ENCODE peak calls at places on chromosomes 1 and 21, in four cellular contexts. Z is CD8-positive, alpha-beta T cell; Y is endodermal cell; S is PC-3. I is an unnamed sample. For H3K27me3, the result is how much of the 10 kb centered on the place peaks cover.

GRCh38 chr1:225851810-225852209 is 30.4 kb downstream of the TMEM63A start:
- DNase-seq in Z (no peak), Y (no peak), S (no peak), I (no peak)

GRCh38 chr1:55214903-55215193 is 316 bp downstream of the USP24 start:
- DNase-seq in Z (no peak), Y (peak), S (no peak), I (peak)

GRCh38 chr21:24225432-24225831 is 1381.8 kb downstream of the MRPL39 start:
- DNase-seq in Z (no peak), Y (no peak), S (peak), I (no peak)

GRCh38 chr1:117561551-117561950 is 44.3 kb upstream of the TENT5C start:
- DNase-seq in Z (no peak), Y (no peak), S (no peak), I (no peak)

GRCh38 chr1:46490603-46491499 is 1.2 kb downstream of the DMBX1 start:
- DNase-seq in Z (no peak), Y (peak), S (no peak), I (no peak)

GRCh38 chr1:191240925-191241324 is 763.3 kb upstream of the BRINP3 start:
- DNase-seq in Z (no peak), Y (no peak), S (peak), I (no peak)

GRCh38 chr21:15732290-15732995 is 2.7 kb downstream of the USP25 start:
- DNase-seq in Z (no peak), Y (no peak), S (peak), I (no peak)

GRCh38 chr1:167541610-167542009 is 12.0 kb downstream of the CREG1 start:
- DNase-seq in Z (no peak), Y (no peak), S (no peak), I (no peak)

GRCh38 chr1:56169856-56170255 is 409.5 kb downstream of the PLPP3 start:
- DNase-seq in Z (no peak), Y (no peak), S (peak), I (no peak)

GRCh38 chr1:173946380-173946921 is 29.3 kb upstream of the SERPINC1 start:
- DNase-seq in Z (no peak), Y (no peak), S (no peak), I (no peak)

GRCh38 chr1:54546651-54547348 is 1.2 kb upstream of the ACOT11 start:
- DNase-seq in Z (no peak), Y (no peak), S (no peak), I (no peak)

GRCh38 chr1:45913183-45913924 is 109.9 kb downstream of the MAST2 start:
- DNase-seq in Z (no peak), Y (peak), S (no peak), I (peak)

GRCh38 chr1:114428083-114428754 is 82.8 kb downstream of the TRIM33 start:
- DNase-seq in Z (no peak), Y (no peak), S (peak), I (no peak)

GRCh38 chr1:202176949-202177927 is 16.4 kb upstream of the LGR6 start:
- DNase-seq in Z (no peak), Y (no peak), S (no peak), I (no peak)
- TF ChIP-seq CTCF in Z (no peak), Y (peak), S (no peak), I (no peak)

GRCh38 chr1:50968021-50968883 is 1.8 kb upstream of the CDKN2C start:
- DNase-seq in Z (peak), Y (peak), S (peak), I (peak)
- H3K27me3 ChIP-seq in Z (under half), Y (half or more), S (under half), I (under half)

GRCh38 chr1:94541175-94542087 is at the start of gene F3:
- DNase-seq in Z (no peak), Y (peak), S (peak), I (peak)
- TF ChIP-seq CTCF in Z (no peak), Y (peak), S (peak), I (peak)

GRCh38 chr1:248863011-248863881 is 4.4 kb upstream of the ZNF692 start:
- DNase-seq in Z (peak), Y (peak), S (peak), I (peak)
- H3K27me3 ChIP-seq in Z (under half), Y (under half), S (under half), I (under half)

DNA sequence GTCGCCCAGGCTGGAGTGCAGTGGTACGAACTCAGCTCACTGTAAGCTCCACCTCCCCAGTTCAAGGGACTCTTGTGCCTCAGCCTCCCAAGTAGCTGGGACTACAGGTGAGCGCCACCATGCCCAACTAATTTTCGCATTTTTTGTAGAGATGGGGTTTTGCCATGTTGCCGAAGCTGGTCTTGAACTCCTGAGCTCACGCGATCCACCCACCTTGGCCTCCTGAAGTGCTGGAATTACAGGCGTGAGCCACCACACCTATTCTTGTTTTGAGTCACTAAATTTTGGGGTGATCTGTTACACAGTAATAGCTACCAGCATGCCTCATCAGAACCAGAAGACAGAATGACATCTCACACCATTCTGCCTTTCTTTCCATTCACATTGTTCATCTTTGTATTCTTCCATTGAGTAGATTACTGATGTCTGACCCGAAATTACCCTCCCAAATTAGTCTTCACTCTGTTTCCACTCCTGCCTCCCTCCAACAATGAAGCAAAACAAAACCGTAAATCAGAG is 9.1 kb downstream of the RHBDL2 start:
- DNase-seq in Z (no peak), Y (no peak), S (no peak), I (no peak)
- TF ChIP-seq CTCF in Z (no peak), Y (no peak), S (no peak), I (no peak)

DNA sequence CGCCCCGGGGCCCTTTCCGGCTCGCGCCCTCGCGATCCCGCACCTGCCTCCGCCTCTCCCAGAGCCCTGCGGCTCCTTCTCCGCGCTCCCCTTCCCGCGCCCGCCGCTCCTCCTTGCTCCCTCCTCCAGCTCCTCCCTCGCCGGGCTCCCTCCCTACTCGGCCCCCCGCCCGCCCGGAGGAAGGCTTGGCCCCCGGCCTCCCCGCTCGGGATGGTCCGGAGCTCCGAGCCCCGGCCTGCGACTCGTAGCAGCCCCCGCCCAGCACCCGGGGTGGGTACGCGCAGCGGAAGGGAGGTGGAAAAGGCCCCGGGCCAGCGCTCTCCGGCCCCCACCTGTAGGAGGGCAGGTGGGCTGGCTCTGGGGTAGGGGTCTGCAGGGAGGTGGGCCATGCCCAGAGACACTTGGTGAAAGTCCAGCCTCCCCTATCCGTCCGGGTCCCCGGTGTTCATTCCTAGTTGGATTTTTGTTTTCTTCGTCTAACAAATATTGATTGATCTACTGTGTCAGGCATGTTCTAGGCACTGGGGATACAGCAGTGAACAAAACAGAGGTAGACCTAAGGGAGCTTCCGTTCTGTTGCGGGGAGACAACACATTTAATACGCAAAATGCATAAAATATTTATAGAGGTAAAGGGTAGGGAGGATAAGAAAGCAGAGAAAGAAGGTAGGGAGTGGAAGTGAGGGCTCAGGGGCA is at the start of gene HTR1D:
- DNase-seq in Z (no peak), Y (peak), S (no peak), I (no peak)
- H3K27me3 ChIP-seq in Z (under half), Y (under half), S (under half), I (under half)